ENCODE peak calls at places on chromosomes 5 and 9, in eight cellular contexts. A, B, F, U, Y, R, C and O are unnamed samples.

GRCh38 chr5:143601357-143601756 is 197.9 kb upstream of the NR3C1 start:
- DNase-seq in A (no peak), B (no peak), F (no peak), U (no peak), Y (no peak), R (no peak), C (no peak), O (no peak)

GRCh38 chr5:16934669-16935068 is 1.4 kb downstream of the MYO10 start:
- DNase-seq in A (no peak), B (no peak), F (no peak), U (peak), Y (peak), R (peak), C (peak), O (peak)

GRCh38 chr5:14342306-14342705 is 199.2 kb downstream of the TRIO start:
- DNase-seq in A (no peak), B (no peak), F (no peak), U (no peak), Y (no peak), R (no peak), C (no peak), O (peak)

GRCh38 chr9:93119953-93120845 is 13.9 kb downstream of the NINJ1 start:
- DNase-seq in A (peak), B (peak), F (peak), U (peak), Y (peak), R (peak), C (peak), O (peak)

GRCh38 chr9:137411260-137411659 is 11.7 kb downstream of the EXD3 start:
- DNase-seq in A (no peak), B (no peak), F (peak), U (no peak), Y (no peak), R (no peak), C (no peak), O (peak)

GRCh38 chr9:121851641-121852091 is 200.2 kb downstream of the DAB2IP start:
- DNase-seq in A (peak), B (no peak), F (no peak), U (no peak), Y (peak), R (no peak), C (no peak), O (no peak)

GRCh38 chr9:124222918-124223720 is 34.6 kb upstream of the NEK6 start:
- DNase-seq in A (peak), B (peak), F (peak), U (peak), Y (peak), R (no peak), C (peak), O (peak)

GRCh38 chr5:131877873-131878272 is 67.6 kb downstream of the MEIKIN start:
- DNase-seq in A (no peak), B (no peak), F (no peak), U (no peak), Y (no peak), R (no peak), C (no peak), O (no peak)

GRCh38 chr5:1140188-1140817 is 28.4 kb upstream of the SLC12A7 start:
- DNase-seq in A (peak), B (no peak), F (peak), U (peak), Y (peak), R (peak), C (peak), O (peak)

GRCh38 chr9:115636596-115636995 is 517.0 kb upstream of the PAPPA start:
- DNase-seq in A (no peak), B (no peak), F (no peak), U (peak), Y (no peak), R (no peak), C (peak), O (no peak)

GRCh38 chr9:122325124-122325523 is 45.7 kb upstream of the PTGS1 start:
- DNase-seq in A (no peak), B (no peak), F (no peak), U (no peak), Y (peak), R (peak), C (no peak), O (peak)

GRCh38 chr5:39417979-39418378 is 6.8 kb downstream of the DAB2 start:
- DNase-seq in A (no peak), B (no peak), F (no peak), U (no peak), Y (no peak), R (no peak), C (no peak), O (no peak)

GRCh38 chr5:55533806-55534435 is 843 bp downstream of the PLPP1 start:
- DNase-seq in A (no peak), B (no peak), F (no peak), U (peak), Y (peak), R (no peak), C (peak), O (peak)

GRCh38 chr9:13127164-13127563 is 152.3 kb downstream of the MPDZ start:
- DNase-seq in A (no peak), B (no peak), F (no peak), U (no peak), Y (no peak), R (no peak), C (no peak), O (no peak)

GRCh38 chr5:133041910-133042309 is 9.9 kb upstream of the HSPA4 start:
- DNase-seq in A (no peak), B (no peak), F (no peak), U (peak), Y (no peak), R (no peak), C (peak), O (peak)

GRCh38 chr9:94156549-94157407 is 72.5 kb downstream of the PTPDC1 start:
- DNase-seq in A (peak), B (peak), F (peak), U (peak), Y (peak), R (peak), C (peak), O (peak)

GRCh38 chr5:150656191-150657132 is 4.6 kb upstream of the MYOZ3 start:
- DNase-seq in A (peak), B (no peak), F (peak), U (no peak), Y (no peak), R (peak), C (peak), O (peak)

GRCh38 chr9:34653610-34654072 is 1.7 kb downstream of the IL11RA start:
- DNase-seq in A (peak), B (no peak), F (no peak), U (no peak), Y (no peak), R (peak), C (no peak), O (peak)

GRCh38 chr9:26012797-26013594 is 334.8 kb upstream of the TUSC1 start:
- DNase-seq in A (no peak), B (no peak), F (no peak), U (no peak), Y (peak), R (no peak), C (peak), O (peak)

GRCh38 chr9:133467101-133467500 is 7.3 kb downstream of the CACFD1 start:
- DNase-seq in A (no peak), B (no peak), F (no peak), U (no peak), Y (no peak), R (no peak), C (no peak), O (no peak)
- H3K4me3 ChIP-seq in A (no peak), B (no peak), F (no peak), U (no peak), Y (no peak), R (no peak), C (no peak), O (no peak)

GRCh38 chr5:109859537-109859936 is 169.8 kb downstream of the MAN2A1 start:
- DNase-seq in A (no peak), B (no peak), F (no peak), U (no peak), Y (no peak), R (no peak), C (no peak), O (no peak)

GRCh38 chr5:109862301-109862700 is 172.6 kb downstream of the MAN2A1 start:
- DNase-seq in A (no peak), B (no peak), F (no peak), U (no peak), Y (no peak), R (no peak), C (peak), O (no peak)

GRCh38 chr5:109853362-109853761 is 163.6 kb downstream of the MAN2A1 start:
- DNase-seq in A (no peak), B (no peak), F (no peak), U (no peak), Y (peak), R (no peak), C (no peak), O (peak)

GRCh38 chr5:109855056-109855455 is 165.3 kb downstream of the MAN2A1 start:
- DNase-seq in A (no peak), B (no peak), F (no peak), U (peak), Y (no peak), R (no peak), C (peak), O (peak)

GRCh38 chr5:109857405-109858031 is 167.8 kb downstream of the MAN2A1 start:
- DNase-seq in A (no peak), B (no peak), F (no peak), U (peak), Y (no peak), R (no peak), C (peak), O (no peak)
- TF ChIP-seq CTCF in A (no peak), B (no peak), F (no peak), U (no peak), Y (no peak), R (no peak), C (no peak), O (no peak)

DNA sequence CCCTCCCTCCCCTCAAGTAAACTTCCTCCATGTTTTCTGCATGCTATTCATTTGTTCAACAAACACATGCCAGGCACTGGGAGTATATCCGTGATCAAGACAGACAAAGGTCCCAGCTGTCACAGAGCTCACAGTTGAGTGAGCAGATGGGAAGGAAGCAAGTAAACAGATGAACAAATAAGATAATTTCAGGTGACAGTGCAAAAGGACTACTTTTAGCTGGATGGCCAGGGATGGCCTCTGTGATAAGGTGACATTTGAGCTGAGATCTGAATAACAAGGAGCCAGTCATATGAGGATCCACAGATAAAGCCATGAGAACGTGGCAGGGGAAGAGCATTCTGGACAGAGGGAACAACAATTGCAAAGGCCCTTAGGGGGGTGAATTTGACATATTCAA is 121.7 kb upstream of the RAD23B start:
- DNase-seq in A (no peak), B (no peak), F (no peak), U (no peak), Y (no peak), R (no peak), C (no peak), O (no peak)
- H3K4me3 ChIP-seq in A (no peak), B (no peak), F (no peak), U (no peak), Y (no peak), R (no peak), C (no peak), O (no peak)

DNA sequence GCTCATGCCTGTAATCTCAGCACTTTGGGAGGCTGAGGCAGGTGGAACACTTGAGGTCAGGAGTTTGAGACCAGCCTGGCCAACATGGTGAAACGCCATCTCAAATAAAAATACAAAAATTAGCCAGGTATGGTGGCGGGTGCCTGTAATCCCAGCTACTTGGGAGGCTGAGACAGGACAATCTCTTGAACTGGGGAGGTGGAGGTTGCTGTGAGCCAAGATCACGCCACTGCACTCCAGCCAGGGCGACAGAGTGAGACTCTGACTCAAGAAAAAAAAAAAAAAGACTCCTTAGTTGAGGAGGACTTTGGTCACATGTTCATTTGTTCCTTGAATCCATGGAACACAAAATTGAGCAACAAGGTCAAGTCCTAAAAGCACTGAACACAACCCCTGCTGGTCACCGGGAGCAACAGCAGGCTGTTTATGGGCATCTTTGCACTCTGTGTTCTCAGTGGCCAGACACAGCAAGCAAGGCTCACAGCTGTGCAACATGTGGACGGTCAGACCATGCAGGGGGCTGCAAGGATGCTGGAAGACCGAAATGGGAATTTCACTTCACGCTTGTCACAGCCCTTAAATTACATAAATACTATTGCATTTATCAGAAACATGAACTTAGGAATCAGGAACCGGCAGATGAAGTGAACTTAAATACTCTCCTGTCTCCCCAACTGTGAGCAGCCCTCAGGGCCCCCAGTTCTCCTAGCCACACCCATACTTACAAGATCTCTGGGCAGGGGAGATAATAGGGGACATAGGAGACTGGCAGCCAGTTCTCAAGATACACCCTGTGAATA is 2.8 kb downstream of the GBGT1 start:
- DNase-seq in A (no peak), B (no peak), F (peak), U (peak), Y (peak), R (peak), C (peak), O (peak)
- TF ChIP-seq CTCF in A (peak), B (peak), F (peak), U (peak), Y (peak), R (peak), C (peak), O (peak)

DNA sequence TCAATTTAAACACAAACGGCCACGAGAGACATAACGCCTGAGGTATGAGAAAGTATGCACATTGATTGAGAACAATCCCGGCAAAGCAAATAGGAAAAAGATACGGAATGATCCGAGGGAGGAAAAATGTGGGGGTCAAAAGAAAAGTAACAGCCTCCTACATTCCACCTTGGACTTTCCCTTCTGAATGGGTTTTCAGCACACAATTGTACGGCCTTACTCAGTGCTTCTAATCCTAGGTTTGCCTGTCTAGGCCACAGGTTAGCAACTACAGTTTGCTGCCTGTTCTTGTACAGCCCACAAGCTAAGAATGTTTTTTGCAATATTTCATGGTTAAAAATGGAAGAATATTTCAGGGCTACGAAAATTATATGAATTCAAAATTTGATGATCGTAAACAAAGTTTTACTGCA is 46.2 kb upstream of the RNF20 start:
- DNase-seq in A (no peak), B (no peak), F (no peak), U (no peak), Y (no peak), R (no peak), C (no peak), O (no peak)
- H3K4me3 ChIP-seq in A (peak), B (peak), F (peak), U (peak), Y (peak), R (peak), C (no peak), O (peak)

DNA sequence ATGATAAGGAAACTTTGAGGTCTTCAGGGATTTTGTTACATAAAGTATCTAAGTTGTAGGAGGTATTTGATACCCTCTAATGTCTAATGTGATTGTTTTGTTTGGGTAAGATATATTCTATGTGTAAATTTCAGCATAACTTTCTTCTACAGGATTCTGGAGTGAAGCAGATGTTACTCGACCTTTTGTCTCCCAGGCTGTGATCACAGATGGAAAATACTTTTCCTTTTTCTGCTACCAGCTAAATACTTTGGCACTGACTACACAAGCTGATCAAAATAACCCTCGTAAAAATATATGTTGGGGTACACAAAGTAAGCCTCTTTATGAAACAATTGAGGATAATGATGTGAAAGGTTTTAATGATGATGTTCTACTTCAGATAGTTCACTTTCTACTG is 6.0 kb downstream of the MRPS30 start:
- DNase-seq in A (no peak), B (no peak), F (no peak), U (no peak), Y (no peak), R (no peak), C (no peak), O (no peak)
- TF ChIP-seq CTCF in A (no peak), B (no peak), F (no peak), U (no peak), Y (no peak), R (no peak), C (no peak), O (no peak)

DNA sequence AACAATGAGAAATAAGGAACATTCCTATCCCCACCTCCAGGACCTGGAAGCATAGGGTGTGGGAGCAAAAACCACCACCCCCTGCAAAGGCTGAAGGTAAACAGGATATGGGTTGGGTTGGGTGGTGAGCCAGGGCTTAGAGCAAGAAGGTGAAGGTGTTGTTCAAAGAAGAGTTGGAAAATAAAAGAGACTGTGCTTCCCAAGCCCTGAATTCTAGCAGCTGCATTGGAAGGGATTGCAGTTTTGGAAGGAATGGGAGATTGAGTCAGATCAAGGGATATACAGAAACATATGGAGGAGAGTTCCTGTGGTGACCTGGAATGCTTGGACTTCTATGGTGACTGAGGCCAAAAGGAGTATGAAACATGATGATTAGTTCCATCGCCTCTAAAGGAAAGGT is 24.7 kb upstream of the MTAP start:
- DNase-seq in A (no peak), B (no peak), F (no peak), U (peak), Y (peak), R (peak), C (peak), O (peak)
- H3K4me3 ChIP-seq in A (no peak), B (no peak), F (no peak), U (no peak), Y (no peak), R (no peak), C (no peak), O (no peak)